ENCODE peak calls at places on chromosomes 11 and 22, in four cellular contexts. L is sigmoid colon, O is HCT116, E is transverse colon. V is an unnamed sample. For H3K4me1, the result is how much of the 10 kb centered on the place peaks cover.

GRCh38 chr11:14645247-14645912 is 1.8 kb downstream of the PDE3B start:
- DNase-seq in L (no peak), O (no peak), E (no peak), V (no peak)

GRCh38 chr11:109247071-109247470 is 174.9 kb upstream of the C11orf87 start:
- DNase-seq in L (no peak), O (no peak), E (no peak), V (no peak)

GRCh38 chr22:17542452-17542851 is 20.8 kb upstream of the SLC25A18 start:
- DNase-seq in L (no peak), O (no peak), E (no peak), V (no peak)

GRCh38 chr11:128625766-128626165 is 38.4 kb upstream of the ETS1 start:
- DNase-seq in L (no peak), O (no peak), E (no peak), V (no peak)

GRCh38 chr11:16606784-16607674 is 131.4 kb upstream of the C11orf58 start:
- DNase-seq in L (peak), O (no peak), E (peak), V (peak)

GRCh38 chr11:29809121-29809520 is 207.7 kb downstream of the KCNA4 start:
- DNase-seq in L (no peak), O (no peak), E (no peak), V (no peak)

GRCh38 chr11:58919561-58919960 is 19.7 kb upstream of the GLYATL1 start:
- DNase-seq in L (no peak), O (no peak), E (no peak), V (no peak)

GRCh38 chr11:120912504-120912903 is 111.4 kb upstream of the TBCEL start:
- DNase-seq in L (no peak), O (peak), E (no peak), V (no peak)

GRCh38 chr22:28992565-28993326 is 68.9 kb downstream of the C22orf31 start:
- DNase-seq in L (no peak), O (no peak), E (no peak), V (no peak)

GRCh38 chr11:47924184-47924671 is 56.1 kb upstream of the PTPRJ start:
- DNase-seq in L (no peak), O (peak), E (no peak), V (peak)

GRCh38 chr11:106765849-106766248 is 252.4 kb downstream of the GUCY1A2 start:
- DNase-seq in L (no peak), O (no peak), E (no peak), V (no peak)

GRCh38 chr11:2257023-2257700 is 13.2 kb downstream of the ASCL2 start:
- DNase-seq in L (no peak), O (no peak), E (no peak), V (peak)

GRCh38 chr11:48013269-48013901 is 33.0 kb downstream of the PTPRJ start:
- DNase-seq in L (peak), O (no peak), E (peak), V (peak)

GRCh38 chr11:7486731-7487130 is 1.4 kb downstream of the OLFML1 start:
- DNase-seq in L (no peak), O (no peak), E (no peak), V (no peak)

GRCh38 chr11:44398266-44399045 is 88.5 kb upstream of the ALX4 start:
- DNase-seq in L (no peak), O (no peak), E (no peak), V (no peak)

GRCh38 chr11:47330002-47330911 is 22.2 kb downstream of the MYBPC3 start:
- DNase-seq in L (no peak), O (no peak), E (no peak), V (no peak)

GRCh38 chr11:110519816-110520215 is 90.1 kb downstream of the FDX1 start:
- DNase-seq in L (no peak), O (no peak), E (no peak), V (no peak)

GRCh38 chr11:123179571-123179970 is 15.5 kb downstream of the CLMP start:
- DNase-seq in L (no peak), O (no peak), E (peak), V (no peak)

GRCh38 chr22:39240841-39241631 is 3.7 kb downstream of the PDGFB start:
- DNase-seq in L (peak), O (peak), E (peak), V (peak)

GRCh38 chr22:43777204-43777671 is 34.9 kb downstream of the EFCAB6 start:
- DNase-seq in L (no peak), O (no peak), E (no peak), V (no peak)

GRCh38 chr22:32501797-32502290 is 27.2 kb downstream of the FBXO7 start:
- DNase-seq in L (no peak), O (no peak), E (no peak), V (no peak)

GRCh38 chr22:38214248-38215056 is 12.7 kb downstream of the MAFF start:
- DNase-seq in L (peak), O (no peak), E (peak), V (peak)

GRCh38 chr11:1640076-1640946 is 10.7 kb downstream of the KRTAP5-5 start:
- DNase-seq in L (peak), O (no peak), E (peak), V (no peak)

GRCh38 chr11:61061081-61061826 is 41.0 kb upstream of the CD5 start:
- DNase-seq in L (peak), O (peak), E (no peak), V (no peak)

GRCh38 chr11:12019337-12019736 is 10.9 kb upstream of the DKK3 start:
- DNase-seq in L (no peak), O (no peak), E (no peak), V (peak)

GRCh38 chr22:48204296-48204695 is 1441.8 kb downstream of the TBC1D22A start:
- DNase-seq in L (no peak), O (no peak), E (no peak), V (no peak)

GRCh38 chr22:31342389-31343125 is 3.6 kb downstream of the PATZ1 start:
- DNase-seq in L (no peak), O (no peak), E (no peak), V (no peak)
- H3K4me1 ChIP-seq in L (under half), O (half or more), E (half or more), V (under half)

DNA sequence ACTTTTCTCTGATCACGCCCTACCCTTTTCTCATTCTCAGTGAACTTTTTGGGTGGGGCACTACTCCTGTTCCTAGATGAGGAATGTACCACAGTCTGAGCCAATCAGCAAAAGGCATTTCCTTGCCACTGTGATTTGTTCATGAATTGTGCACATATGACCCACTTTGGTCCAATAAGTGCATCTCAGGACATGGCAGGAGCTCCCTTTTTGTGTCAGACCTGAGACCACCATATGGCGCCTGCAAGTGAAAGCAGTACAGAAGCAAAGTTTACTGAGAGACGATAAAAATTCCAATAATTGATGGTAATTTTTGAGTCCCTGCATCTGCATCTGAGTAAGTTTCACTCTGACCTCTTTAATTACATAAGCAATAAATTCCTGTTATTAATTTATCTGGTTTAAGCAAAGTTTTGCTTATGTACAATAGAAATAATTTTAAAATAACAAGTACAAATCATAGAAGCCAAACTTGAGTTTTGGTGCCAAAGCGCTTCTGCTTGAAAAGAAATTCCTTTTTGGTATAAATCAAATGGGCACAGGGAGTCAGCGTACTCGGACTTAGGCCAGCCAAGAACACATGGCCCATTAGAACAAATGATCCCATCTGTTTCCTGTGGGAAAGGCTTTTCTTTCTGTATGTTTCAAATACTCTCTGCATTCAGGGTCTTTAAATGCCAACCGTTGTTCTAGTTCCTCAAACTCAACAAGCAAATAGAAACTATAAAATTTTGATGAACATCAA is 740.1 kb upstream of the API5 start:
- DNase-seq in L (no peak), O (no peak), E (no peak), V (no peak)
- TF ChIP-seq POLR2A in L (no peak), O (no peak), E (no peak), V (no peak)

DNA sequence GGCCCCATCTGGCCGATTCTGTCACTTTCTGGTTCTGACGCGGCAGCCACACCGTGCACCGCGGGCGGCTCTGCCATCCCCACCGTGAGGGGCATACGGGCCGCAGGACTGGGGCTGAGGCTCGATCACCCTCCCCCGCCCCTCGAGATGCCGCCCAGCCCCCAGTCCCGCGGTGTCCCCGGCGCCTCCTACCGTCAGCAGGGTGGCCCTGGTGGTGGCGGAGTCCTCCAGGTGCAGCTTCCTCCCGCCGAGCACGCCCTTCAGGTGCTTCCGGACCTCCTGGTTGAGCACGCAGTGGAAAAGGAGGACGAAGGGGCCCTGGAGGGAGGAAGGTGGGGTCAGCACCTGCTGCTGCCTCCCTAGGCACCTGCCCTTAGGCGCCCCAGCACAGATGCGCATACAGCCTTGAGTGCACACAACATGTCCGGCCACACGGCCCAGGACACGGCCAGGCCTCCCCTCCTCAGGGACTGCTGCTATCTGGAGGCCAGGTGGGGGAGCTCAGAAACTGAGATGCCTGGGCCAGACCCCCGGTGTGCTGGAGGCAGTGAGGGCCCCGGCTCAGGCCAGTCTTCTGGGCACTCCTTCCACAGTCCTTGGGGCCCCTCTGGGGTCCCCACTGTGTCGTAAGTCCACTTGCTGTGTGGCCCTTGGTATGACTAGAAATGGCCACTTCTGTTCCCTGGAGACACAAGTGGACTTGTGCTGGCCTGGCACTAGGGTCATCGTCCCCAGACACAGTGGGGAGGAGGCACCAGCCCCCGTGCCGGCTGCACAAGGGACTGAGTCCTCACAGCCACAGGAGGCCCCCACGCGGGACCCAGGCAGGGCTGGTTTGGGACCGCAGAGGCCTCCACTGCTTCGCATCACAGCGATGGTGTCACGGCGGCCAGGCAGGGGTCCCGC is 31.5 kb downstream of the TRMU start:
- DNase-seq in L (no peak), O (no peak), E (peak), V (no peak)
- TF ChIP-seq POLR2AphosphoS5 in L (no peak), O (no peak), E (peak), V (no peak)

GRCh38 chr11:35102267-35102666 is 36.7 kb upstream of the CD44 start:
- DNase-seq in L (no peak), O (no peak), E (no peak), V (no peak)
- H3K4me1 ChIP-seq in L (under half), O (under half), E (under half), V (under half)

V was measured in prostate gland.